ENCODE peak calls at places on chromosomes 13 and 19, in eight cellular contexts. S, F, P, V, E, C, I and W are unnamed samples.

GRCh38 chr19:32876236-32876918 is 6.8 kb upstream of the SLC7A9 start:
- DNase-seq in S (no peak), F (no peak), P (no peak), V (no peak), E (no peak), C (no peak), I (no peak), W (no peak)

GRCh38 chr13:27797228-27797624 is 4.9 kb downstream of the GSX1 start:
- DNase-seq in S (no peak), F (no peak), P (no peak), V (no peak), E (peak), C (no peak), I (no peak), W (peak)

GRCh38 chr13:44768233-44768632 is 192.1 kb upstream of the TSC22D1 start:
- DNase-seq in S (no peak), F (no peak), P (peak), V (peak), E (no peak), C (peak), I (no peak), W (no peak)

GRCh38 chr19:524062-524674 is 7.4 kb upstream of the CDC34 start:
- DNase-seq in S (no peak), F (no peak), P (no peak), V (no peak), E (no peak), C (no peak), I (no peak), W (no peak)

GRCh38 chr19:55041627-55042343 is 3.7 kb upstream of the GP6 start:
- DNase-seq in S (no peak), F (no peak), P (peak), V (no peak), E (no peak), C (peak), I (no peak), W (no peak)

GRCh38 chr19:15640294-15640903 is at the start of gene CYP4F3:
- DNase-seq in S (peak), F (no peak), P (no peak), V (no peak), E (no peak), C (no peak), I (no peak), W (no peak)

GRCh38 chr13:52371736-52372247 is 34.2 kb downstream of the THSD1 start:
- DNase-seq in S (no peak), F (no peak), P (no peak), V (no peak), E (no peak), C (no peak), I (no peak), W (no peak)

GRCh38 chr13:101530293-101530692 is 77.8 kb downstream of the ITGBL1 start:
- DNase-seq in S (no peak), F (no peak), P (no peak), V (no peak), E (no peak), C (no peak), I (no peak), W (no peak)

GRCh38 chr13:112441226-112441625 is 65.1 kb downstream of the SPACA7 start:
- DNase-seq in S (no peak), F (no peak), P (no peak), V (no peak), E (no peak), C (no peak), I (no peak), W (no peak)